ENCODE peak calls at places on chromosome 9, in seven cellular contexts. S is A673, A is body of pancreas, K is type B pancreatic cell, D is WERI-Rb-1, M is nephron progenitor cell, J is AG09319. V is an unnamed sample.

GRCh38 chr9:92392690-92393089 is 11.7 kb downstream of the OGN start:
- DNase-seq in J (no peak), K (no peak), M (no peak), A (no peak), S (no peak), D (no peak), V (no peak)

GRCh38 chr9:135926402-135927194 is 19.3 kb upstream of the CAMSAP1 start:
- DNase-seq in M (no peak), S (no peak), J (peak), A (no peak), D (no peak), K (no peak), V (no peak)

GRCh38 chr9:21607576-21607975 is 125.5 kb upstream of the IFNE start:
- DNase-seq in D (no peak), S (no peak), J (no peak), A (no peak), K (no peak), M (no peak), V (no peak)

GRCh38 chr9:105835721-105836120 is 141.4 kb downstream of the TMEM38B start:
- DNase-seq in S (no peak), M (no peak), A (no peak), D (peak), K (no peak), J (no peak), V (no peak)

GRCh38 chr9:132945186-132946130 is 1.0 kb upstream of the TSC1 start:
- DNase-seq in J (no peak), A (no peak), M (no peak), D (no peak), K (no peak), S (no peak), V (no peak)

GRCh38 chr9:105385372-105385985 is 62.4 kb upstream of the FSD1L start:
- DNase-seq in S (no peak), J (no peak), A (no peak), K (no peak), M (no peak), D (no peak), V (no peak)

GRCh38 chr9:129624168-129624759 is 1.7 kb upstream of the NTMT1 start:
- DNase-seq in K (no peak), M (peak), J (no peak), A (peak), D (peak), S (peak), V (peak)

GRCh38 chr9:135046156-135047025 is 41.1 kb upstream of the OLFM1 start:
- DNase-seq in J (no peak), S (no peak), M (no peak), A (no peak), K (peak), D (no peak), V (no peak)

GRCh38 chr9:3074247-3074646 is 230.4 kb upstream of the PUM3 start:
- DNase-seq in A (no peak), J (no peak), M (no peak), D (no peak), K (no peak), S (no peak), V (no peak)

GRCh38 chr9:133171161-133171955 is 7.6 kb upstream of the GBGT1 start:
- DNase-seq in M (no peak), D (no peak), K (no peak), A (no peak), S (no peak), J (no peak), V (no peak)

GRCh38 chr9:16824545-16825041 is 45.9 kb downstream of the BNC2 start:
- DNase-seq in S (peak), K (no peak), A (no peak), J (peak), D (peak), M (no peak), V (peak)

GRCh38 chr9:93905473-93906133 is 49.6 kb downstream of the BARX1 start:
- DNase-seq in A (no peak), M (no peak), J (no peak), D (no peak), K (no peak), S (no peak), V (no peak)

GRCh38 chr9:125929846-125930245 is 182.7 kb downstream of the PBX3 start:
- DNase-seq in K (no peak), D (no peak), S (no peak), M (no peak), J (no peak), A (no peak), V (no peak)

GRCh38 chr9:35096035-35096849 is at the start of gene PIGO:
- DNase-seq in D (peak), S (peak), K (peak), J (peak), A (peak), M (peak), V (peak)

GRCh38 chr9:87840126-87840525 is 42.6 kb upstream of the SPATA31E1 start:
- DNase-seq in M (no peak), D (no peak), K (no peak), J (no peak), A (no peak), S (no peak), V (no peak)

GRCh38 chr9:73149371-73150067 is 2.1 kb upstream of the ANXA1 start:
- DNase-seq in D (no peak), K (no peak), A (no peak), J (no peak), M (no peak), S (peak), V (no peak)

GRCh38 chr9:22379272-22379671 is 67.4 kb upstream of the DMRTA1 start:
- DNase-seq in M (no peak), A (no peak), K (no peak), J (no peak), D (no peak), S (no peak), V (no peak)

GRCh38 chr9:77981332-77981731 is 50.3 kb downstream of the GNAQ start:
- DNase-seq in J (no peak), S (no peak), A (peak), D (no peak), M (no peak), K (no peak), V (no peak)

GRCh38 chr9:135811796-135812195 is 95.5 kb downstream of the CAMSAP1 start:
- DNase-seq in M (no peak), J (no peak), K (no peak), S (no peak), A (no peak), D (peak), V (peak)

GRCh38 chr9:4826417-4827166 is 33.8 kb downstream of the RCL1 start:
- DNase-seq in S (no peak), J (no peak), M (no peak), A (no peak), D (no peak), K (no peak), V (no peak)

GRCh38 chr9:27527702-27528277 is 1.8 kb downstream of the MOB3B start:
- DNase-seq in A (no peak), S (no peak), D (no peak), J (no peak), K (no peak), M (peak), V (no peak)

GRCh38 chr9:127117801-127118200 is 4.6 kb downstream of the ANGPTL2 start:
- DNase-seq in J (no peak), M (no peak), A (no peak), D (no peak), K (no peak), S (no peak), V (no peak)

GRCh38 chr9:18863821-18864220 is 169.2 kb downstream of the SAXO1 start:
- DNase-seq in K (no peak), J (no peak), S (no peak), M (no peak), A (no peak), D (no peak), V (no peak)

GRCh38 chr9:3962467-3962866 is 337.4 kb downstream of the GLIS3 start:
- DNase-seq in A (no peak), S (peak), D (no peak), M (no peak), K (no peak), J (no peak), V (no peak)

GRCh38 chr9:80690340-80690939 is 998.9 kb downstream of the TLE1 start:
- DNase-seq in A (no peak), S (no peak), J (no peak), K (no peak), M (no peak), D (no peak), V (no peak)

GRCh38 chr9:134125413-134126095 is 10.3 kb upstream of the WDR5 start:
- DNase-seq in M (no peak), A (no peak), S (no peak), K (no peak), J (no peak), D (no peak), V (no peak)

GRCh38 chr9:115018547-115019435 is 88.4 kb upstream of the TNFSF8 start:
- DNase-seq in K (no peak), J (peak), A (no peak), D (no peak), M (no peak), S (no peak), V (no peak)

GRCh38 chr9:134239939-134240338 is 75.6 kb upstream of the RNU6ATAC start:
- DNase-seq in S (no peak), M (no peak), K (no peak), D (no peak), A (no peak), J (no peak), V (no peak)

GRCh38 chr9:32551491-32552049 is 557 bp upstream of the SMIM27 start:
- DNase-seq in A (peak), K (no peak), J (no peak), M (peak), S (peak), D (peak), V (peak)

GRCh38 chr9:16825364-16825763 is 45.1 kb downstream of the BNC2 start:
- DNase-seq in J (peak), A (no peak), K (no peak), M (no peak), S (no peak), D (no peak), V (no peak)

GRCh38 chr9:90830051-90830450 is 28.4 kb downstream of the SYK start:
- DNase-seq in A (no peak), S (no peak), J (no peak), M (no peak), K (peak), D (no peak), V (no peak)

GRCh38 chr9:7640205-7640604 is 159.4 kb downstream of the DMAC1 start:
- DNase-seq in S (no peak), J (no peak), A (no peak), D (no peak), K (no peak), M (no peak), V (no peak)

GRCh38 chr9:38141751-38142150 is 72.7 kb upstream of the SHB start:
- DNase-seq in K (no peak), D (no peak), A (no peak), S (peak), M (no peak), J (peak), V (no peak)

GRCh38 chr9:92278117-92278516 is 15.4 kb downstream of the IARS1 start:
- DNase-seq in D (no peak), K (no peak), J (peak), M (no peak), S (no peak), A (no peak), V (no peak)

GRCh38 chr9:129823163-129823933 is 588 bp downstream of the TOR1A start:
- DNase-seq in M (peak), A (no peak), S (peak), K (no peak), D (peak), J (no peak), V (peak)

GRCh38 chr9:131490514-131490913 is 12.2 kb upstream of the POMT1 start:
- DNase-seq in K (no peak), J (no peak), A (no peak), D (no peak), M (no peak), S (no peak), V (no peak)

GRCh38 chr9:86046930-86047341 is 52.4 kb downstream of the GOLM1 start:
- DNase-seq in J (no peak), A (no peak), M (no peak), K (no peak), D (no peak), S (no peak), V (peak)
- TF ChIP-seq CTCF in J (no peak), A (no peak), M (no peak), K (no peak), D (no peak), S (no peak), V (no peak)

GRCh38 chr9:121929893-121930875 is 162.9 kb downstream of the TTLL11 start:
- DNase-seq in D (peak), J (no peak), S (no peak), A (no peak), M (peak), K (no peak), V (peak)
- TF ChIP-seq CTCF in D (peak), J (no peak), S (peak), A (no peak), M (peak), K (peak), V (peak)

DNA sequence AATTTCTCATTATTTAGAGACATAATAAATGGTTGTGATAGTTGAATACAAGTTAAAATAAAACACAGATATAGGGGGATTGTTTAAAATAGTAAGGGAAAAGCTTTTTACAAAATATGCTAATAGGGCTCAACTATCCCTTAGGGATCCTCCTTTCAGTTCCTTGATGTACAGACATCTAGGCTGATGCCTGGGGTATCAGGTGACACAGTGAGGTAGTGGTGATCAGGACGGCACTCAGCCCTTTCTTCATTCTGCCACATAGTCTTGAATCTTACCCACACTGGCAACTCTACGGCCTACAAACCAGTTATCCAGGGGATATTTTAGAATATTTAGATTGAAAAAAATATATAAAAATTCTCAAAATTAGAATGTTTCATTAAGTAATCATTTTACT is 12.5 kb upstream of the SLC35D2 start:
- DNase-seq in D (no peak), K (no peak), J (no peak), M (no peak), A (no peak), S (no peak), V (no peak)
- TF ChIP-seq CTCF in D (no peak), K (no peak), J (no peak), M (no peak), A (no peak), S (no peak), V (no peak)

DNA sequence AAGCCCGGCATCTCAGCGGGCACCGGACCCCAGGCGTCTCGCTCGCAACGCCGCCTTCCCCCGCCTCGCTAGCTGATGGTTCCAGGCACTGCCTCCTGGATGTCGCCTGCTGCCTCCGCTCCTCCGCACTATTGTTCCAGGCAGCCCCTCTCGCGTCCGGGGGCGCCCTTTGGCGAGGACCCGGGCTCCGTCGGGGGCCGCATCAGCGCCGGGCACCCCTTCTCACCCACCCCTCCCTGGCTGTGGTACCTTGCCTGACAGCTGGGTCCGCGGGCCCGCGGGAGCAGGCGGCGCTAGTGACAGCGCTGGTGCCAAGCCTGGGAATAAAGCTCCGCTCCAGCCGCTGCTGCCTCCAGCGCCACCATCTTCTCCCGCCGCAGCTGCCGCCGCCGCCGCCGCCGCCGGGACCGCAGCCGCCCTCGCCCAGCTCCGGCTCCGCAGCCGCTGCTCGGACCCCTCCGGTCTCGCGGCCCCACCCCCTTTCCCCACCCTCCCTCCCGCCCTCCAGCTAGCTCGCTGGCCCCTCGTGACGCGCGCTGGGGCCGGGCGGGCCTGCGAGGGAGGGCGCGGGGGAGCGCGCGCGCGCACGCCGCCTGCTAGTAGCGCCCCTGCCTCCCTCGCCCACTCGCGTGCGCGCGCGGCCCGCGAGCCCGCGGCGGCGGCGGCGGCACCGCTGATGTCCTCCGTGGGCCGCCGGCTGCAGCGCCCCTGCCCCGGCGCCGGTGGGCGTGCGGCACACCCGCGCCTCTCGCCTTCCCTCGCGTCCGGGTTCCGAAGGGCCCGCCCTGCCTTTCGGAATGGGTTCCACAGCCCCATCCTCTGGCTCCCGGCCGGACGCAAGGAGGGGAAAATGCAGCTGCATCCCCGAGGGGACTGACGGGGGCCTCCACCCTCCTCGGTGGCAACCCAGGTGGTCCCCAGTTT is at the start of gene APBA1:
- DNase-seq in D (peak), S (peak), J (no peak), A (peak), M (peak), K (peak), V (peak)
- TF ChIP-seq CTCF in D (peak), S (peak), J (peak), A (peak), M (no peak), K (peak), V (peak)

GRCh38 chr9:121634800-121635261 is 16.6 kb upstream of the DAB2IP start:
- DNase-seq in A (no peak), D (peak), M (peak), S (no peak), J (no peak), K (no peak), V (peak)
- TF ChIP-seq CTCF in A (peak), D (peak), M (peak), S (peak), J (peak), K (peak), V (peak)

GRCh38 chr9:111588846-111589245 is 10.6 kb downstream of the PTGR1 start:
- DNase-seq in M (no peak), D (no peak), K (no peak), S (no peak), A (no peak), J (no peak), V (no peak)

GRCh38 chr9:111586378-111586777 is 13.1 kb downstream of the PTGR1 start:
- DNase-seq in J (no peak), M (no peak), S (no peak), D (no peak), A (no peak), K (no peak), V (no peak)

DNA sequence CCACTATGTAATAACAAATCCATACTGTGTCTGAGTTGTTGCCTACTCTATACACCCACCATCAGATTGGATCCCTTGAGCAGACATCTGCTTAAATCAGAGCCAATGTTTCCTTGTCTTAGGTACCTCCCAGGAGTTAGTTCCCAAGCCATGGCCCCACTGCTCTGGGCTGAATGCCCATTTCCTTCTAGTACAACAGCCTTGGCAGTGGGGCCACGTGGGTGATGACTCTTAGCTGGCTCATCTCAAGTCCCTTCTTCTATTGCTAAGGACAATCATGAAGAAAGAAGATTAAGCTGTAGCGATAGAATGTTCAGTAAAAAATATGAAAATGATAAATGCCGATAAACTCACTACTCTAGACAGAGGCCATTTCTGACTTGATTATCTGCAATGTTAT is 16.6 kb downstream of the PTGR1 start:
- DNase-seq in M (no peak), D (no peak), A (no peak), K (no peak), S (no peak), J (no peak), V (no peak)
- TF ChIP-seq CTCF in M (no peak), D (no peak), A (no peak), K (no peak), S (no peak), J (no peak), V (no peak)

DNA sequence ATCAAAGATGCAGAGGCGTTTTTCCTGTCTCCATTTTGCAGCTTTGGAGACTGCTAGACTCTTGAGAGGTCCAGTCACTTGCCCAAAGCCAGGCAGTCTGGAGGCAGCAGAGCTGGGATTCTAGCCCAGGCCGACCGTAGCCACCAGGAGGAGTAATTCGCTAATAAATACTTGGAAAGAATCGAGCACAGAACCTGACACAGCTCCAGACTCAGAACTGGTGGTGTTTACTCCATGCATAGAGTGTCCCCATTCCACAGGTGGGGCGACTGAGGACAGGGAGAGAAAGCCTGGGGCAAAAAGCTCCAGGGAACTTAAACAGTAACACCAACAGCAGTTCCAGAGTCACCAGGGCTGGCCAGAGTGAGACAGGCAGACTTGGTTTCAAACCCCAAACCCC is 10.7 kb upstream of the CERCAM start:
- DNase-seq in J (no peak), M (no peak), K (no peak), A (no peak), D (peak), S (peak), V (no peak)
- TF ChIP-seq CTCF in J (peak), M (no peak), K (peak), A (no peak), D (peak), S (peak), V (peak)

GRCh38 chr9:68683433-68683832 is 21.6 kb upstream of the PIP5K1B start:
- DNase-seq in M (no peak), K (no peak), A (no peak), S (no peak), D (no peak), J (no peak), V (no peak)

GRCh38 chr9:68672625-68673024 is 32.4 kb upstream of the PIP5K1B start:
- DNase-seq in D (no peak), J (no peak), K (no peak), A (no peak), M (no peak), S (no peak), V (no peak)

DNA sequence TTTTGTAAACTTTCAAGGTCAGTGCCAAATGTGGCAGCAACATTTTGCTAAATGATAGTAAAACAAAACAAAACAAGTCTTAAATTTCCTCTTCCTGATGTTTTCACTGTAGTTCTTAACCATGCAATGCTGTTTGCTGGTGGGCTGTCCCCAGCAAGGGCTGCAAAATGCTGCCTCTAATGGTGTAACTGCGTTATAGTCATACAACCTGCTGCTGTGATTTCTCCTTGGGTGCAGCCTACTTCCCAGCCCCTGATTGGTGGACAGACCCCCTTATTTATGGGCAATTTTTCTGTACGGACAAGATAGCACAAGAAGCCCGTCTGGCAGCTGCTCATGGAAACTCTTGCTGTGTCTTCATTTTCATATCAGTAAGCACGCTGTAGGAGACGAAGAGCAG is 26.6 kb upstream of the PIP5K1B start:
- DNase-seq in K (no peak), S (peak), M (peak), D (peak), J (no peak), A (no peak), V (peak)
- TF ChIP-seq CTCF in K (peak), S (peak), M (peak), D (peak), J (peak), A (peak), V (peak)